ENCODE peak calls at places on chromosomes 2 and 18, in nine cellular contexts. One of them, this sample, is unnamed.

GRCh38 chr2:75403991-75404428 is 156.7 kb downstream of the EVA1A start:
- DNase-seq in AG08396: peak
- DNase-seq in sciatic nerve: no peak
- DNase-seq in Panc1: peak
- DNase-seq in COR-L47: peak
- DNase-seq in stimulated activated naive B cell treated with anti-CD40 and anti-IgM and Interleukin-4, amounts not matched to agents 10 μg/mL and 1 μg/mL and 100 μg/mL, for 72 hours: no peak
- DNase-seq in prostate gland: no peak
- DNase-seq in left ventricle myocardium superior: no peak
- DNase-seq in skeletal muscle cell: peak
- DNase-seq in this sample: no peak

GRCh38 chr2:57549642-57550102 is 496.9 kb upstream of the VRK2 start:
- DNase-seq in AG08396: no peak
- DNase-seq in sciatic nerve: no peak
- DNase-seq in Panc1: no peak
- DNase-seq in COR-L47: peak
- DNase-seq in stimulated activated naive B cell treated with anti-CD40 and anti-IgM and Interleukin-4, amounts not matched to agents 10 μg/mL and 1 μg/mL and 100 μg/mL, for 72 hours: peak
- DNase-seq in prostate gland: no peak
- DNase-seq in left ventricle myocardium superior: no peak
- DNase-seq in skeletal muscle cell: no peak
- DNase-seq in this sample: no peak

GRCh38 chr2:18551169-18551568 is 9.3 kb downstream of the RDH14 start:
- DNase-seq in AG08396: no peak
- DNase-seq in sciatic nerve: no peak
- DNase-seq in Panc1: no peak
- DNase-seq in COR-L47: no peak
- DNase-seq in stimulated activated naive B cell treated with anti-CD40 and anti-IgM and Interleukin-4, amounts not matched to agents 10 μg/mL and 1 μg/mL and 100 μg/mL, for 72 hours: no peak
- DNase-seq in prostate gland: no peak
- DNase-seq in left ventricle myocardium superior: no peak
- DNase-seq in skeletal muscle cell: no peak
- DNase-seq in this sample: no peak

GRCh38 chr2:237256845-237257244 is 157.1 kb downstream of the COL6A3 start:
- DNase-seq in AG08396: peak
- DNase-seq in sciatic nerve: no peak
- DNase-seq in Panc1: no peak
- DNase-seq in COR-L47: no peak
- DNase-seq in stimulated activated naive B cell treated with anti-CD40 and anti-IgM and Interleukin-4, amounts not matched to agents 10 μg/mL and 1 μg/mL and 100 μg/mL, for 72 hours: no peak
- DNase-seq in prostate gland: no peak
- DNase-seq in left ventricle myocardium superior: peak
- DNase-seq in skeletal muscle cell: no peak
- DNase-seq in this sample: no peak

GRCh38 chr2:214471990-214472389 is 61.1 kb downstream of the VWC2L start:
- DNase-seq in AG08396: peak
- DNase-seq in sciatic nerve: no peak
- DNase-seq in Panc1: no peak
- DNase-seq in COR-L47: no peak
- DNase-seq in stimulated activated naive B cell treated with anti-CD40 and anti-IgM and Interleukin-4, amounts not matched to agents 10 μg/mL and 1 μg/mL and 100 μg/mL, for 72 hours: no peak
- DNase-seq in prostate gland: no peak
- DNase-seq in left ventricle myocardium superior: no peak
- DNase-seq in skeletal muscle cell: no peak
- DNase-seq in this sample: no peak

GRCh38 chr18:58135170-58135569 is 91.1 kb downstream of the NEDD4L start:
- DNase-seq in AG08396: peak
- DNase-seq in sciatic nerve: no peak
- DNase-seq in Panc1: no peak
- DNase-seq in COR-L47: no peak
- DNase-seq in stimulated activated naive B cell treated with anti-CD40 and anti-IgM and Interleukin-4, amounts not matched to agents 10 μg/mL and 1 μg/mL and 100 μg/mL, for 72 hours: no peak
- DNase-seq in prostate gland: no peak
- DNase-seq in left ventricle myocardium superior: no peak
- DNase-seq in skeletal muscle cell: peak
- DNase-seq in this sample: no peak

GRCh38 chr2:161972866-161973265 is 101.1 kb downstream of the DPP4 start:
- DNase-seq in AG08396: no peak
- DNase-seq in sciatic nerve: no peak
- DNase-seq in Panc1: no peak
- DNase-seq in COR-L47: no peak
- DNase-seq in stimulated activated naive B cell treated with anti-CD40 and anti-IgM and Interleukin-4, amounts not matched to agents 10 μg/mL and 1 μg/mL and 100 μg/mL, for 72 hours: no peak
- DNase-seq in prostate gland: no peak
- DNase-seq in left ventricle myocardium superior: no peak
- DNase-seq in skeletal muscle cell: no peak
- DNase-seq in this sample: no peak

GRCh38 chr2:236711440-236711839 is 141.8 kb downstream of the ACKR3 start:
- DNase-seq in AG08396: peak
- DNase-seq in sciatic nerve: no peak
- DNase-seq in Panc1: no peak
- DNase-seq in COR-L47: no peak
- DNase-seq in stimulated activated naive B cell treated with anti-CD40 and anti-IgM and Interleukin-4, amounts not matched to agents 10 μg/mL and 1 μg/mL and 100 μg/mL, for 72 hours: no peak
- DNase-seq in prostate gland: no peak
- DNase-seq in left ventricle myocardium superior: no peak
- DNase-seq in skeletal muscle cell: peak
- DNase-seq in this sample: no peak

GRCh38 chr18:58230438-58231179 is 186.6 kb downstream of the NEDD4L start:
- DNase-seq in AG08396: no peak
- DNase-seq in sciatic nerve: no peak
- DNase-seq in Panc1: no peak
- DNase-seq in COR-L47: no peak
- DNase-seq in stimulated activated naive B cell treated with anti-CD40 and anti-IgM and Interleukin-4, amounts not matched to agents 10 μg/mL and 1 μg/mL and 100 μg/mL, for 72 hours: peak
- DNase-seq in prostate gland: peak
- DNase-seq in left ventricle myocardium superior: no peak
- DNase-seq in skeletal muscle cell: no peak
- DNase-seq in this sample: no peak

GRCh38 chr2:85259101-85259590 is 68.6 kb downstream of the TGOLN2 start:
- DNase-seq in AG08396: peak
- DNase-seq in sciatic nerve: no peak
- DNase-seq in Panc1: no peak
- DNase-seq in COR-L47: no peak
- DNase-seq in stimulated activated naive B cell treated with anti-CD40 and anti-IgM and Interleukin-4, amounts not matched to agents 10 μg/mL and 1 μg/mL and 100 μg/mL, for 72 hours: no peak
- DNase-seq in prostate gland: no peak
- DNase-seq in left ventricle myocardium superior: no peak
- DNase-seq in skeletal muscle cell: no peak
- DNase-seq in this sample: no peak

GRCh38 chr2:14706201-14706600 is 73.7 kb downstream of the LRATD1 start:
- DNase-seq in AG08396: no peak
- DNase-seq in sciatic nerve: no peak
- DNase-seq in Panc1: no peak
- DNase-seq in COR-L47: no peak
- DNase-seq in stimulated activated naive B cell treated with anti-CD40 and anti-IgM and Interleukin-4, amounts not matched to agents 10 μg/mL and 1 μg/mL and 100 μg/mL, for 72 hours: no peak
- DNase-seq in prostate gland: no peak
- DNase-seq in left ventricle myocardium superior: no peak
- DNase-seq in skeletal muscle cell: no peak
- DNase-seq in this sample: no peak

GRCh38 chr2:172105715-172106124 is 3.0 kb upstream of the DLX2 start:
- DNase-seq in AG08396: peak
- DNase-seq in sciatic nerve: no peak
- DNase-seq in Panc1: no peak
- DNase-seq in COR-L47: no peak
- DNase-seq in stimulated activated naive B cell treated with anti-CD40 and anti-IgM and Interleukin-4, amounts not matched to agents 10 μg/mL and 1 μg/mL and 100 μg/mL, for 72 hours: no peak
- DNase-seq in prostate gland: no peak
- DNase-seq in left ventricle myocardium superior: no peak
- DNase-seq in skeletal muscle cell: no peak
- DNase-seq in this sample: no peak